ENCODE peak calls at places on chromosomes 4 and X, in nine cellular contexts. H is naive B cell; B is breast epithelium; S is neural crest cell; V is RKO; R is AML-193; I is stimulated activated CD4-positive, alpha-beta T cell treated with anti-CD3 and anti-CD28 coated beads, Interleukin-4, amount 100 ng/mL, for 24 hours; E is hypothalamus; U is T1000. C is an unnamed sample.

GRCh38 chr4:5500165-5500564 is 208.2 kb downstream of the EVC2 start:
- DNase-seq in R (no peak), V (peak; percentile 40), S (no peak), B (no peak), U (no peak), I (no peak), E (no peak), H (no peak), C (no peak)

GRCh38 chr4:85210353-85210752 is 243.9 kb upstream of the WDFY3 start:
- DNase-seq in B (no peak), S (no peak), U (no peak), V (peak; percentile 20), E (no peak), I (no peak), H (no peak), R (no peak), C (no peak)

GRCh38 chrX:14449773-14450172 is 79.6 kb upstream of the GLRA2 start:
- DNase-seq in S (no peak), U (no peak), H (no peak), R (no peak), I (no peak), B (no peak), E (no peak), V (no peak), C (no peak)

GRCh38 chrX:9873952-9874351 is 87.7 kb downstream of the SHROOM2 start:
- DNase-seq in B (no peak), S (no peak), R (no peak), H (peak; percentile 25), E (peak; percentile 35), V (peak; percentile 35), U (no peak), I (peak; percentile 44), C (peak; percentile 9)

GRCh38 chr4:138796761-138797160 is 218.8 kb upstream of the NOCT start:
- DNase-seq in B (no peak), I (no peak), H (no peak), V (no peak), E (no peak), U (no peak), S (no peak), R (no peak), C (no peak)

GRCh38 chrX:110743679-110744340 is 51.8 kb downstream of the CHRDL1 start:
- DNase-seq in R (no peak), H (no peak), B (no peak), S (no peak), V (no peak), E (no peak), U (no peak), I (no peak), C (no peak)

GRCh38 chr4:100062921-100063320 is 112.8 kb upstream of the H2AZ1 start:
- DNase-seq in V (no peak), I (no peak), R (no peak), B (no peak), E (no peak), H (no peak), U (no peak), S (no peak), C (no peak)

GRCh38 chrX:49072712-49073095 is 1.1 kb downstream of the PRAF2 start:
- DNase-seq in I (no peak), U (no peak), H (no peak), B (no peak), R (no peak), E (no peak), V (no peak), S (no peak), C (no peak)

GRCh38 chr4:80592950-80593349 is 257.4 kb downstream of the CFAP299 start:
- DNase-seq in V (peak; percentile 22), H (no peak), B (no peak), E (no peak), R (no peak), S (no peak), U (no peak), I (no peak), C (no peak)

GRCh38 chrX:112874140-112874539 is 33.5 kb upstream of the AMOT start:
- DNase-seq in B (no peak), H (no peak), R (no peak), V (peak; percentile 35), U (no peak), S (no peak), E (no peak), I (no peak), C (no peak)

GRCh38 chr4:15562623-15563022 is 92.5 kb downstream of the FBXL5 start:
- DNase-seq in I (no peak), H (no peak), V (no peak), S (no peak), E (no peak), U (no peak), B (no peak), R (no peak), C (no peak)

GRCh38 chr4:102623622-102624021 is 122.5 kb downstream of the NFKB1 start:
- DNase-seq in I (no peak), B (no peak), S (peak; percentile 4), E (peak; percentile 22), H (no peak), V (peak; percentile 46), R (no peak), U (no peak), C (no peak)

GRCh38 chrX:52420824-52421443 is 52.1 kb downstream of the XAGE2 start:
- DNase-seq in R (no peak), V (no peak), U (no peak), B (no peak), H (no peak), E (no peak), I (no peak), S (no peak), C (no peak)

GRCh38 chr4:11073621-11074051 is 355.1 kb downstream of the HS3ST1 start:
- DNase-seq in B (no peak), I (no peak), E (no peak), H (no peak), S (no peak), V (no peak), R (no peak), U (peak; percentile 36), C (no peak)

GRCh38 chr4:5712517-5712916 is 1.5 kb downstream of the EVC start:
- DNase-seq in R (no peak), E (no peak), U (peak; percentile 38), B (no peak), I (peak; percentile 39), S (no peak), V (no peak), H (no peak), C (no peak)

GRCh38 chr4:771464-771863 is 54.5 kb downstream of the CPLX1 start:
- DNase-seq in S (no peak), I (no peak), B (no peak), E (no peak), R (no peak), U (no peak), H (no peak), V (no peak), C (no peak)

GRCh38 chr4:26321326-26322276 is 787 bp downstream of the RBPJ start:
- DNase-seq in S (peak; percentile 43), U (no peak), E (peak; percentile 56), H (no peak), V (peak; percentile 59), B (no peak), I (peak; percentile 53), R (no peak), C (peak; percentile 28)

GRCh38 chr4:89111833-89112563 is 665 bp downstream of the TIGD2 start:
- DNase-seq in B (no peak), H (no peak), E (no peak), R (peak; percentile 55), S (no peak), I (no peak), V (peak; percentile 76), U (no peak), C (no peak)